ENCODE peak calls at places on chromosomes 4 and X, in five cellular contexts. D is T-helper 2 cell, Z is HEK293T, J is foreskin fibroblast, K is GF-D8. C is an unnamed sample.

GRCh38 chr4:8199594-8200301 is 658 bp downstream of the SH3TC1 start:
- DNase-seq in Z (no peak), K (no peak), J (no peak), D (no peak), C (no peak)

GRCh38 chr4:150574678-150575077 is 7.3 kb upstream of the MAB21L2 start:
- DNase-seq in J (no peak), Z (no peak), K (no peak), D (no peak), C (no peak)

GRCh38 chr4:57148177-57148576 is 38.0 kb upstream of the IGFBP7 start:
- DNase-seq in Z (no peak), J (no peak), K (no peak), D (no peak), C (no peak)

GRCh38 chrX:129145382-129145781 is 377.9 kb downstream of the SMARCA1 start:
- DNase-seq in J (no peak), Z (no peak), K (no peak), D (no peak), C (no peak)

GRCh38 chr4:26995316-26995715 is 134.7 kb downstream of the STIM2 start:
- DNase-seq in K (no peak), Z (no peak), D (no peak), J (no peak), C (no peak)

GRCh38 chr4:186424745-186425144 is 130.6 kb downstream of the MTNR1A start:
- DNase-seq in D (no peak), J (no peak), K (no peak), Z (no peak), C (no peak)

GRCh38 chrX:49258749-49259124 is 5.8 kb downstream of the FOXP3 start:
- DNase-seq in Z (no peak), J (no peak), D (no peak), K (no peak), C (no peak)

GRCh38 chr4:168220893-168221292 is 97.7 kb downstream of the DDX60 start:
- DNase-seq in D (no peak), J (no peak), Z (no peak), K (no peak), C (peak; percentile 7)

GRCh38 chr4:125390126-125390525 is 75.4 kb downstream of the FAT4 start:
- DNase-seq in D (no peak), K (no peak), J (peak; percentile 83), Z (no peak), C (no peak)

GRCh38 chr4:5143306-5143861 is 92.1 kb downstream of the STK32B start:
- DNase-seq in K (no peak), J (no peak), Z (no peak), D (no peak), C (no peak)

GRCh38 chrX:17744896-17745523 is 7.7 kb downstream of the SCML1 start:
- DNase-seq in K (no peak), J (no peak), Z (no peak), D (no peak), C (no peak)

GRCh38 chrX:153901753-153902140 is 2.7 kb upstream of the AVPR2 start:
- DNase-seq in K (no peak), D (no peak), J (no peak), Z (no peak), C (no peak)

GRCh38 chr4:117777721-117778120 is 256.6 kb upstream of the NDST3 start:
- DNase-seq in Z (no peak), D (no peak), J (no peak), K (no peak), C (no peak)

GRCh38 chr4:88971536-88971935 is 85.4 kb downstream of the FAM13A start:
- DNase-seq in D (no peak), Z (no peak), J (no peak), K (no peak), C (no peak)

GRCh38 chrX:30887721-30888120 is 1.3 kb downstream of the TAB3 start:
- DNase-seq in J (no peak), Z (no peak), D (peak; percentile 52), K (no peak), C (no peak)

GRCh38 chrX:54484666-54485065 is 11.4 kb downstream of the FGD1 start:
- DNase-seq in K (no peak), D (no peak), J (no peak), Z (no peak), C (no peak)

C was measured in Caki2.